ENCODE peak calls at places on chromosome 12, in four cellular contexts. Z, W, A and J are unnamed samples.

GRCh38 chr12:127193341-127193740 is 1073.6 kb upstream of the TMEM132C start:
- DNase-seq in Z (no peak), W (no peak), A (no peak), J (no peak)

GRCh38 chr12:3680919-3681594 is 71.9 kb downstream of the CRACR2A start:
- DNase-seq in Z (peak; percentile 59), W (no peak), A (no peak), J (no peak)

GRCh38 chr12:18332173-18332572 is 70.9 kb downstream of the PIK3C2G start:
- DNase-seq in Z (no peak), W (peak; percentile 10), A (no peak), J (no peak)

GRCh38 chr12:41174602-41175001 is 13.5 kb upstream of the PDZRN4 start:
- DNase-seq in Z (no peak), W (no peak), A (no peak), J (no peak)

GRCh38 chr12:1282670-1283361 is 291.8 kb downstream of the ERC1 start:
- DNase-seq in Z (no peak), W (no peak), A (no peak), J (no peak)

GRCh38 chr12:70754330-70754741 is 117.1 kb upstream of the PTPRB start:
- DNase-seq in Z (no peak), W (no peak), A (no peak), J (no peak)

GRCh38 chr12:50121636-50122035 is 9.6 kb downstream of the COX14 start:
- DNase-seq in Z (no peak), W (no peak), A (no peak), J (no peak)

GRCh38 chr12:74415633-74416032 is 122.0 kb upstream of the ATXN7L3B start:
- DNase-seq in Z (peak; percentile 39), W (no peak), A (no peak), J (no peak)

GRCh38 chr12:51009038-51009437 is 17.1 kb downstream of the SLC11A2 start:
- DNase-seq in Z (peak; percentile 22), W (no peak), A (no peak), J (no peak)

GRCh38 chr12:46944104-46944503 is 118.3 kb upstream of the SLC38A4 start:
- DNase-seq in Z (peak; percentile 73), W (no peak), A (no peak), J (no peak)

GRCh38 chr12:111453071-111453989 is 47.6 kb downstream of the SH2B3 start:
- DNase-seq in Z (no peak), W (no peak), A (no peak), J (no peak)

GRCh38 chr12:75374971-75375370 is 15.9 kb upstream of the GLIPR1L2 start:
- DNase-seq in Z (no peak), W (no peak), A (no peak), J (no peak)

GRCh38 chr12:94140556-94140955 is 7.8 kb upstream of the PLXNC1 start:
- DNase-seq in Z (peak; percentile 38), W (peak; percentile 61), A (peak; percentile 18), J (peak; percentile 52)

GRCh38 chr12:111270128-111270651 is 98.7 kb downstream of the PHETA1 start:
- DNase-seq in Z (no peak), W (no peak), A (no peak), J (no peak)

GRCh38 chr12:100564090-100564489 is 9.4 kb upstream of the GAS2L3 start:
- DNase-seq in Z (peak; percentile 57), W (no peak), A (no peak), J (no peak)

GRCh38 chr12:132451172-132451835 is 38.6 kb upstream of the FBRSL1 start:
- DNase-seq in Z (no peak), W (no peak), A (no peak), J (no peak)

GRCh38 chr12:121523741-121524140 is 57.1 kb downstream of the KDM2B start:
- DNase-seq in Z (no peak), W (no peak), A (no peak), J (no peak)

GRCh38 chr12:32217354-32218310 is 111.0 kb downstream of the BICD1 start:
- DNase-seq in Z (peak; percentile 63), W (no peak), A (no peak), J (no peak)